ENCODE peak calls at places on chromosomes 3 and 15, in ten cellular contexts. One of them, this sample, is unnamed.

GRCh38 chr15:88586401-88587162 is 34.6 kb upstream of the AEN start:
- DNase-seq in gastrocnemius medialis: no peak
- DNase-seq in lower leg skin: no peak
- DNase-seq in IMR-90: peak; percentile 12
- DNase-seq in vagina: no peak
- DNase-seq in GM12891: no peak
- DNase-seq in body of pancreas: no peak
- DNase-seq in A549: no peak
- DNase-seq in GM12892: no peak
- DNase-seq in HCT116: no peak
- DNase-seq in this sample: no peak

GRCh38 chr3:123618768-123619484 is 34.1 kb upstream of the HACD2 start:
- DNase-seq in GM12892: no peak
- DNase-seq in vagina: no peak
- DNase-seq in lower leg skin: peak; percentile 76
- DNase-seq in GM12891: no peak
- DNase-seq in body of pancreas: peak; percentile 50
- DNase-seq in HCT116: no peak
- DNase-seq in A549: no peak
- DNase-seq in gastrocnemius medialis: peak; percentile 20
- DNase-seq in IMR-90: peak; percentile 82
- DNase-seq in this sample: no peak

GRCh38 chr3:94784274-94784673 is 721.4 kb downstream of the NSUN3 start:
- DNase-seq in gastrocnemius medialis: no peak
- DNase-seq in IMR-90: no peak
- DNase-seq in body of pancreas: no peak
- DNase-seq in GM12892: no peak
- DNase-seq in GM12891: no peak
- DNase-seq in HCT116: no peak
- DNase-seq in lower leg skin: no peak
- DNase-seq in A549: no peak
- DNase-seq in vagina: no peak
- DNase-seq in this sample: no peak

GRCh38 chr15:88467935-88468528 is 524 bp downstream of the MRPS11 start:
- DNase-seq in HCT116: no peak
- DNase-seq in body of pancreas: no peak
- DNase-seq in A549: no peak
- DNase-seq in GM12891: no peak
- DNase-seq in GM12892: no peak
- DNase-seq in gastrocnemius medialis: no peak
- DNase-seq in vagina: no peak
- DNase-seq in IMR-90: peak; percentile 14
- DNase-seq in lower leg skin: no peak
- DNase-seq in this sample: no peak

GRCh38 chr3:129277829-129278271 is 820 bp upstream of the HMCES start:
- DNase-seq in IMR-90: peak; percentile 19
- DNase-seq in A549: no peak
- DNase-seq in vagina: no peak
- DNase-seq in GM12892: no peak
- DNase-seq in body of pancreas: no peak
- DNase-seq in gastrocnemius medialis: no peak
- DNase-seq in GM12891: no peak
- DNase-seq in HCT116: no peak
- DNase-seq in lower leg skin: peak; percentile 18
- DNase-seq in this sample: no peak

GRCh38 chr3:54784021-54784420 is 143.8 kb downstream of the LRTM1 start:
- DNase-seq in HCT116: no peak
- DNase-seq in gastrocnemius medialis: no peak
- DNase-seq in body of pancreas: no peak
- DNase-seq in vagina: no peak
- DNase-seq in IMR-90: no peak
- DNase-seq in lower leg skin: no peak
- DNase-seq in GM12891: no peak
- DNase-seq in A549: no peak
- DNase-seq in GM12892: no peak
- DNase-seq in this sample: no peak

GRCh38 chr3:131114201-131114600 is 87.5 kb downstream of the NEK11 start:
- DNase-seq in HCT116: no peak
- DNase-seq in GM12891: no peak
- DNase-seq in body of pancreas: no peak
- DNase-seq in GM12892: no peak
- DNase-seq in lower leg skin: no peak
- DNase-seq in A549: no peak
- DNase-seq in IMR-90: no peak
- DNase-seq in vagina: no peak
- DNase-seq in gastrocnemius medialis: no peak
- DNase-seq in this sample: no peak

GRCh38 chr3:183489455-183490210 is 61.2 kb upstream of the MCF2L2 start:
- DNase-seq in gastrocnemius medialis: no peak
- DNase-seq in GM12891: no peak
- DNase-seq in body of pancreas: no peak
- DNase-seq in A549: no peak
- DNase-seq in vagina: no peak
- DNase-seq in GM12892: no peak
- DNase-seq in lower leg skin: no peak
- DNase-seq in IMR-90: peak; percentile 43
- DNase-seq in HCT116: no peak
- DNase-seq in this sample: no peak

GRCh38 chr3:105274536-105274935 is 92.2 kb upstream of the ALCAM start:
- DNase-seq in lower leg skin: no peak
- DNase-seq in HCT116: no peak
- DNase-seq in GM12892: no peak
- DNase-seq in IMR-90: no peak
- DNase-seq in body of pancreas: no peak
- DNase-seq in vagina: no peak
- DNase-seq in A549: no peak
- DNase-seq in GM12891: no peak
- DNase-seq in gastrocnemius medialis: no peak
- DNase-seq in this sample: no peak

GRCh38 chr3:40680685-40681657 is 156.2 kb downstream of the ZNF621 start:
- DNase-seq in GM12891: no peak
- DNase-seq in vagina: no peak
- DNase-seq in A549: no peak
- DNase-seq in HCT116: no peak
- DNase-seq in lower leg skin: no peak
- DNase-seq in GM12892: no peak
- DNase-seq in IMR-90: no peak
- DNase-seq in gastrocnemius medialis: no peak
- DNase-seq in body of pancreas: no peak
- DNase-seq in this sample: no peak

GRCh38 chr15:70875001-70875782 is 17.0 kb downstream of the THAP10 start:
- DNase-seq in HCT116: no peak
- DNase-seq in body of pancreas: no peak
- DNase-seq in A549: no peak
- DNase-seq in GM12891: no peak
- DNase-seq in lower leg skin: no peak
- DNase-seq in GM12892: no peak
- DNase-seq in vagina: no peak
- DNase-seq in IMR-90: peak; percentile 58
- DNase-seq in gastrocnemius medialis: no peak
- DNase-seq in this sample: no peak

GRCh38 chr3:117719316-117719926 is 1009.8 kb downstream of the TUSC7 start:
- DNase-seq in HCT116: peak; percentile 0
- DNase-seq in body of pancreas: no peak
- DNase-seq in gastrocnemius medialis: no peak
- DNase-seq in IMR-90: peak; percentile 40
- DNase-seq in A549: peak; percentile 6
- DNase-seq in GM12891: peak; percentile 2
- DNase-seq in lower leg skin: no peak
- DNase-seq in GM12892: no peak
- DNase-seq in vagina: no peak
- DNase-seq in this sample: no peak

GRCh38 chr15:25437751-25438600 is 848 bp downstream of the UBE3A start:
- DNase-seq in body of pancreas: peak; percentile 54
- DNase-seq in GM12892: peak; percentile 20
- DNase-seq in vagina: no peak
- DNase-seq in IMR-90: peak; percentile 40
- DNase-seq in lower leg skin: peak; percentile 20
- DNase-seq in GM12891: peak; percentile 32
- DNase-seq in A549: no peak
- DNase-seq in gastrocnemius medialis: peak; percentile 16
- DNase-seq in HCT116: peak; percentile 3
- DNase-seq in this sample: peak; percentile 8

GRCh38 chr3:145182196-145182911 is 978.6 kb downstream of the PLOD2 start:
- DNase-seq in GM12892: no peak
- DNase-seq in GM12891: no peak
- DNase-seq in lower leg skin: no peak
- DNase-seq in vagina: no peak
- DNase-seq in A549: no peak
- DNase-seq in IMR-90: no peak
- DNase-seq in gastrocnemius medialis: no peak
- DNase-seq in body of pancreas: no peak
- DNase-seq in HCT116: no peak
- DNase-seq in this sample: no peak

GRCh38 chr3:11145888-11146287 is 8.4 kb upstream of the HRH1 start:
- DNase-seq in gastrocnemius medialis: no peak
- DNase-seq in vagina: no peak
- DNase-seq in HCT116: peak; percentile 36
- DNase-seq in A549: no peak
- DNase-seq in GM12891: no peak
- DNase-seq in IMR-90: peak; percentile 95
- DNase-seq in GM12892: no peak
- DNase-seq in body of pancreas: no peak
- DNase-seq in lower leg skin: no peak
- DNase-seq in this sample: peak; percentile 41

GRCh38 chr3:98855811-98856400 is 45.6 kb downstream of the DCBLD2 start:
- DNase-seq in gastrocnemius medialis: no peak
- DNase-seq in GM12892: no peak
- DNase-seq in A549: no peak
- DNase-seq in lower leg skin: no peak
- DNase-seq in IMR-90: peak; percentile 94
- DNase-seq in body of pancreas: no peak
- DNase-seq in vagina: no peak
- DNase-seq in HCT116: no peak
- DNase-seq in GM12891: no peak
- DNase-seq in this sample: peak; percentile 26

GRCh38 chr15:39411102-39411989 is 169.5 kb upstream of the THBS1 start:
- DNase-seq in A549: no peak
- DNase-seq in body of pancreas: no peak
- DNase-seq in GM12892: no peak
- DNase-seq in lower leg skin: no peak
- DNase-seq in gastrocnemius medialis: no peak
- DNase-seq in HCT116: no peak
- DNase-seq in IMR-90: no peak
- DNase-seq in vagina: no peak
- DNase-seq in GM12891: peak; percentile 35
- DNase-seq in this sample: no peak

GRCh38 chr3:13617981-13618380 is 69.1 kb downstream of the FBLN2 start:
- DNase-seq in GM12892: no peak
- DNase-seq in gastrocnemius medialis: no peak
- DNase-seq in HCT116: no peak
- DNase-seq in IMR-90: no peak
- DNase-seq in vagina: no peak
- DNase-seq in GM12891: no peak
- DNase-seq in body of pancreas: no peak
- DNase-seq in A549: no peak
- DNase-seq in lower leg skin: no peak
- DNase-seq in this sample: no peak

GRCh38 chr15:57861039-57861638 is 154.6 kb downstream of the POLR2M start:
- DNase-seq in GM12892: no peak
- DNase-seq in IMR-90: peak; percentile 66
- DNase-seq in body of pancreas: peak; percentile 28
- DNase-seq in gastrocnemius medialis: no peak
- DNase-seq in GM12891: peak; percentile 4
- DNase-seq in vagina: no peak
- DNase-seq in A549: peak; percentile 28
- DNase-seq in HCT116: peak; percentile 60
- DNase-seq in lower leg skin: no peak
- DNase-seq in this sample: no peak

GRCh38 chr3:46312996-46313395 is 40.9 kb upstream of the CCR2 start:
- DNase-seq in lower leg skin: peak; percentile 83
- DNase-seq in IMR-90: no peak
- DNase-seq in HCT116: no peak
- DNase-seq in gastrocnemius medialis: peak; percentile 21
- DNase-seq in body of pancreas: no peak
- DNase-seq in GM12891: no peak
- DNase-seq in GM12892: no peak
- DNase-seq in vagina: no peak
- DNase-seq in A549: no peak
- DNase-seq in this sample: no peak

GRCh38 chr3:49813497-49814174 is at the start of gene UBA7:
- DNase-seq in gastrocnemius medialis: no peak
- DNase-seq in lower leg skin: peak; percentile 28
- DNase-seq in body of pancreas: peak; percentile 39
- DNase-seq in vagina: no peak
- DNase-seq in IMR-90: peak; percentile 80
- DNase-seq in GM12891: peak; percentile 74
- DNase-seq in GM12892: peak; percentile 83
- DNase-seq in HCT116: no peak
- DNase-seq in A549: no peak
- DNase-seq in this sample: peak; percentile 73

GRCh38 chr3:25428003-25428861 is at the start of gene RARB:
- DNase-seq in lower leg skin: peak; percentile 56
- DNase-seq in gastrocnemius medialis: peak; percentile 40
- DNase-seq in body of pancreas: peak; percentile 55
- DNase-seq in HCT116: no peak
- DNase-seq in IMR-90: peak; percentile 81
- DNase-seq in GM12891: no peak
- DNase-seq in GM12892: no peak
- DNase-seq in A549: peak; percentile 80
- DNase-seq in vagina: no peak
- DNase-seq in this sample: peak; percentile 55
- TF ChIP-seq POLR2A in lower leg skin: no peak
- TF ChIP-seq POLR2A in gastrocnemius medialis: peak; percentile 70
- TF ChIP-seq POLR2A in body of pancreas: peak; percentile 72
- TF ChIP-seq POLR2A in HCT116: no peak
- TF ChIP-seq POLR2A in IMR-90: no peak
- TF ChIP-seq POLR2A in GM12891: no peak
- TF ChIP-seq POLR2A in GM12892: no peak
- TF ChIP-seq POLR2A in A549: peak; percentile 95
- TF ChIP-seq POLR2A in vagina: peak; percentile 86
- TF ChIP-seq POLR2A in this sample: peak; percentile 61

GRCh38 chr3:64685800-64686445 is 1.9 kb downstream of the ADAMTS9 start:
- DNase-seq in A549: peak; percentile 22
- DNase-seq in GM12891: no peak
- DNase-seq in vagina: no peak
- DNase-seq in GM12892: no peak
- DNase-seq in IMR-90: peak; percentile 88
- DNase-seq in body of pancreas: peak; percentile 76
- DNase-seq in lower leg skin: peak; percentile 88
- DNase-seq in gastrocnemius medialis: peak; percentile 92
- DNase-seq in HCT116: peak; percentile 35
- DNase-seq in this sample: no peak
- TF ChIP-seq POLR2A in A549: no peak
- TF ChIP-seq POLR2A in GM12891: no peak
- TF ChIP-seq POLR2A in vagina: peak; percentile 71
- TF ChIP-seq POLR2A in GM12892: no peak
- TF ChIP-seq POLR2A in IMR-90: peak; percentile 29
- TF ChIP-seq POLR2A in body of pancreas: peak; percentile 77
- TF ChIP-seq POLR2A in lower leg skin: no peak
- TF ChIP-seq POLR2A in gastrocnemius medialis: peak; percentile 80
- TF ChIP-seq POLR2A in HCT116: no peak
- TF ChIP-seq POLR2A in this sample: no peak

GRCh38 chr15:74347757-74348250 is 19.6 kb downstream of the CYP11A1 start:
- DNase-seq in GM12891: no peak
- DNase-seq in body of pancreas: no peak
- DNase-seq in HCT116: no peak
- DNase-seq in gastrocnemius medialis: no peak
- DNase-seq in GM12892: no peak
- DNase-seq in IMR-90: no peak
- DNase-seq in vagina: no peak
- DNase-seq in lower leg skin: no peak
- DNase-seq in A549: no peak
- DNase-seq in this sample: no peak
- TF ChIP-seq POLR2A in GM12891: no peak
- TF ChIP-seq POLR2A in body of pancreas: no peak
- TF ChIP-seq POLR2A in HCT116: no peak
- TF ChIP-seq POLR2A in gastrocnemius medialis: no peak
- TF ChIP-seq POLR2A in GM12892: no peak
- TF ChIP-seq POLR2A in IMR-90: no peak
- TF ChIP-seq POLR2A in vagina: no peak
- TF ChIP-seq POLR2A in lower leg skin: no peak
- TF ChIP-seq POLR2A in A549: no peak
- TF ChIP-seq POLR2A in this sample: no peak

GRCh38 chr3:100710355-100711198 is 1.3 kb downstream of the TFG start:
- DNase-seq in gastrocnemius medialis: no peak
- DNase-seq in lower leg skin: peak; percentile 27
- DNase-seq in vagina: no peak
- DNase-seq in IMR-90: peak; percentile 77
- DNase-seq in HCT116: peak; percentile 31
- DNase-seq in GM12891: peak; percentile 32
- DNase-seq in GM12892: peak; percentile 40
- DNase-seq in A549: peak; percentile 85
- DNase-seq in body of pancreas: peak; percentile 37
- DNase-seq in this sample: peak; percentile 9
- TF ChIP-seq POLR2A in gastrocnemius medialis: no peak
- TF ChIP-seq POLR2A in lower leg skin: no peak
- TF ChIP-seq POLR2A in vagina: no peak
- TF ChIP-seq POLR2A in IMR-90: no peak
- TF ChIP-seq POLR2A in HCT116: no peak
- TF ChIP-seq POLR2A in GM12891: no peak
- TF ChIP-seq POLR2A in GM12892: no peak
- TF ChIP-seq POLR2A in A549: no peak
- TF ChIP-seq POLR2A in body of pancreas: no peak
- TF ChIP-seq POLR2A in this sample: no peak

This sample was measured in H54.